ENCODE peak calls at places on chromosomes 12 and 14, in five cellular contexts. U is cardiac fibroblast; G is tibial artery; Y is DMS153; O is stimulated activated CD4-positive, alpha-beta T cell treated with anti-CD3 and anti-CD28 coated beads, Interleukin-4, amount 100 ng/mL, for 4 hours. H is an unnamed sample.

GRCh38 chr12:47205532-47206449 is 126.0 kb upstream of the AMIGO2 start:
- DNase-seq in U (no peak), G (no peak), Y (no peak), O (no peak), H (no peak)

GRCh38 chr14:71776463-71777359 is 155.5 kb upstream of the RGS6 start:
- DNase-seq in U (peak), G (no peak), Y (no peak), O (no peak), H (no peak)

GRCh38 chr12:47801904-47802246 is 17.8 kb downstream of the HDAC7 start:
- DNase-seq in U (no peak), G (no peak), Y (peak), O (no peak), H (no peak)

GRCh38 chr14:67934087-67934486 is 114.5 kb downstream of the RAD51B start:
- DNase-seq in U (peak), G (no peak), Y (peak), O (no peak), H (peak)

GRCh38 chr12:23001487-23001886 is 376.5 kb downstream of the ETNK1 start:
- DNase-seq in U (peak), G (no peak), Y (no peak), O (no peak), H (no peak)

GRCh38 chr12:107662431-107662830 is 23.2 kb upstream of the PWP1 start:
- DNase-seq in U (no peak), G (no peak), Y (no peak), O (no peak), H (no peak)

GRCh38 chr12:78290606-78291345 is 460.1 kb downstream of the NAV3 start:
- DNase-seq in U (peak), G (no peak), Y (no peak), O (no peak), H (no peak)

GRCh38 chr12:115097406-115097805 is 413.4 kb upstream of the TBX3 start:
- DNase-seq in U (no peak), G (no peak), Y (no peak), O (no peak), H (no peak)

GRCh38 chr12:60830381-60830780 is 1234.6 kb downstream of the SLC16A7 start:
- DNase-seq in U (peak), G (no peak), Y (no peak), O (no peak), H (no peak)

GRCh38 chr12:389138-390096 is at the start of gene KDM5A:
- DNase-seq in U (peak), G (peak), Y (no peak), O (peak), H (no peak)

GRCh38 chr12:26643532-26644315 is 189.3 kb downstream of the ITPR2 start:
- DNase-seq in U (no peak), G (no peak), Y (no peak), O (no peak), H (no peak)

GRCh38 chr12:115916910-115917668 is 360.4 kb downstream of the MED13L start:
- DNase-seq in U (peak), G (peak), Y (peak), O (peak), H (peak)

GRCh38 chr12:77116277-77116676 is 50.9 kb upstream of the E2F7 start:
- DNase-seq in U (peak), G (no peak), Y (no peak), O (no peak), H (no peak)

GRCh38 chr12:4700621-4701026 is 19.6 kb upstream of the GALNT8 start:
- DNase-seq in U (peak), G (peak), Y (peak), O (no peak), H (no peak)

GRCh38 chr14:82354126-82354525 is 820.5 kb upstream of the SEL1L start:
- DNase-seq in U (no peak), G (no peak), Y (no peak), O (no peak), H (no peak)

GRCh38 chr14:80522936-80523335 is 311.6 kb upstream of the DIO2 start:
- DNase-seq in U (peak), G (no peak), Y (peak), O (no peak), H (no peak)

GRCh38 chr14:69133206-69134125 is 19.5 kb downstream of the DCAF5 start:
- DNase-seq in U (peak), G (no peak), Y (no peak), O (no peak), H (no peak)

GRCh38 chr12:116838395-116838794 is 42.8 kb downstream of the HRK start:
- DNase-seq in U (no peak), G (no peak), Y (no peak), O (no peak), H (no peak)

GRCh38 chr12:97048421-97049035 is 141.5 kb downstream of the NEDD1 start:
- DNase-seq in U (no peak), G (no peak), Y (no peak), O (no peak), H (no peak)

GRCh38 chr12:10132971-10133370 is 3.0 kb upstream of the CLEC7A start:
- DNase-seq in U (no peak), G (no peak), Y (no peak), O (no peak), H (no peak)

GRCh38 chr12:54364413-54364812 is at the start of gene GPR84:
- DNase-seq in U (peak), G (no peak), Y (no peak), O (no peak), H (no peak)

GRCh38 chr14:53523226-53523625 is 370.1 kb upstream of the DDHD1 start:
- DNase-seq in U (no peak), G (no peak), Y (no peak), O (no peak), H (no peak)

GRCh38 chr12:41466762-41467270 is 278.7 kb downstream of the PDZRN4 start:
- DNase-seq in U (no peak), G (no peak), Y (no peak), O (no peak), H (no peak)

GRCh38 chr12:90854136-90854689 is 100.8 kb downstream of the CCER1 start:
- DNase-seq in U (peak), G (no peak), Y (peak), O (no peak), H (peak)

GRCh38 chr14:23438130-23438893 is 2.9 kb upstream of the MYH7 start:
- DNase-seq in U (no peak), G (no peak), Y (no peak), O (no peak), H (no peak)

GRCh38 chr12:24808651-24809050 is 140.2 kb downstream of the BCAT1 start:
- DNase-seq in U (no peak), G (no peak), Y (no peak), O (no peak), H (no peak)

GRCh38 chr12:65941388-65941787 is 117.1 kb downstream of the HMGA2 start:
- DNase-seq in U (peak), G (no peak), Y (no peak), O (no peak), H (no peak)

GRCh38 chr12:108117163-108117849 is 11.8 kb upstream of the WSCD2 start:
- DNase-seq in U (no peak), G (no peak), Y (no peak), O (no peak), H (no peak)

GRCh38 chr12:124445121-124445718 is 122.2 kb downstream of the NCOR2 start:
- DNase-seq in U (no peak), G (no peak), Y (no peak), O (no peak), H (no peak)

GRCh38 chr12:57153420-57153997 is 6.1 kb upstream of the LRP1-AS start:
- DNase-seq in U (no peak), G (no peak), Y (no peak), O (no peak), H (no peak)